ENCODE peak calls at places on chromosome 20, in four cellular contexts. H is IMR-90, P is BE2C, A is endodermal cell. I is an unnamed sample.
A peak's percentile ranks its signal among the peaks of the same experiment; 100 is the strongest.

GRCh38 chr20:36541227-36542018 is at the start of gene MYL9:
- DNase-seq in P (no peak), H (peak; percentile 62), A (peak; percentile 88), I (peak; percentile 63)

GRCh38 chr20:42721923-42722322 is 467.8 kb downstream of the PTPRT start:
- DNase-seq in A (no peak), P (no peak), H (no peak), I (no peak)

GRCh38 chr20:12049125-12049524 is 131.4 kb downstream of the BTBD3 start:
- DNase-seq in P (no peak), A (no peak), H (peak; percentile 79), I (no peak)

GRCh38 chr20:64011366-64011779 is 24.6 kb upstream of the C20orf204 start:
- DNase-seq in A (no peak), H (no peak), P (no peak), I (no peak)

GRCh38 chr20:51206032-51206662 is 183.2 kb upstream of the KCNG1 start:
- DNase-seq in P (no peak), H (no peak), A (peak; percentile 45), I (no peak)

GRCh38 chr20:10504893-10505292 is 69.8 kb downstream of the SLX4IP start:
- DNase-seq in P (no peak), A (no peak), H (peak; percentile 21), I (no peak)

GRCh38 chr20:63972312-63973159 is 2.8 kb upstream of the ZNF512B start:
- DNase-seq in H (no peak), A (peak; percentile 37), P (no peak), I (no peak)

GRCh38 chr20:54075322-54075721 is 4.9 kb upstream of the BCAS1 start:
- DNase-seq in A (no peak), P (no peak), H (no peak), I (no peak)

GRCh38 chr20:45067558-45067957 is 33.4 kb downstream of the KCNS1 start:
- DNase-seq in P (no peak), A (no peak), H (no peak), I (no peak)

GRCh38 chr20:35329435-35330139 is 37.4 kb upstream of the FAM83C start:
- DNase-seq in H (peak; percentile 28), A (peak; percentile 93), P (peak; percentile 60), I (no peak)

GRCh38 chr20:7497985-7498384 is 442.3 kb downstream of the HAO1 start:
- DNase-seq in P (no peak), H (no peak), A (no peak), I (no peak)

GRCh38 chr20:9032758-9033157 is 36.1 kb upstream of the PLCB4 start:
- DNase-seq in A (no peak), P (no peak), H (peak; percentile 62), I (no peak)

GRCh38 chr20:1941226-1941625 is 46.0 kb downstream of the SIRPA start:
- DNase-seq in P (no peak), H (peak; percentile 30), A (no peak), I (no peak)

GRCh38 chr20:25532971-25533391 is 52.4 kb downstream of the NINL start:
- DNase-seq in H (no peak), P (no peak), A (no peak), I (no peak)

GRCh38 chr20:50355593-50356521 is 154.3 kb upstream of the PTPN1 start:
- DNase-seq in A (no peak), P (no peak), H (no peak), I (no peak)

GRCh38 chr20:63945031-63945658 is 11.1 kb downstream of the UCKL1 start:
- DNase-seq in P (no peak), H (no peak), A (no peak), I (no peak)

GRCh38 chr20:49397525-49397924 is 84.9 kb downstream of the KCNB1 start:
- DNase-seq in P (no peak), H (peak; percentile 25), A (no peak), I (no peak)

GRCh38 chr20:19968488-19969073 is 48.6 kb upstream of the NAA20 start:
- DNase-seq in A (no peak), H (no peak), P (no peak), I (no peak)

GRCh38 chr20:46939031-46939430 is 44.4 kb downstream of the EYA2 start:
- DNase-seq in P (no peak), A (peak; percentile 78), H (no peak), I (no peak)

GRCh38 chr20:62120990-62121775 is 1.1 kb upstream of the LSM14B start:
- DNase-seq in P (no peak), A (no peak), H (peak; percentile 61), I (no peak)

GRCh38 chr20:38973546-38974120 is 11.5 kb downstream of the DHX35 start:
- DNase-seq in H (peak; percentile 77), P (no peak), A (no peak), I (no peak)

GRCh38 chr20:44125332-44126127 is 61.5 kb downstream of the JPH2 start:
- DNase-seq in A (peak; percentile 29), H (no peak), P (no peak), I (no peak)

GRCh38 chr20:1326031-1326930 is 2.7 kb downstream of the SDCBP2 start:
- DNase-seq in P (no peak), H (peak; percentile 41), A (peak; percentile 15), I (no peak)

GRCh38 chr20:52490715-52491430 is 299.3 kb upstream of the ZFP64 start:
- DNase-seq in H (peak; percentile 98), P (no peak), A (no peak), I (peak; percentile 18)

GRCh38 chr20:6008254-6008653 is 45.6 kb downstream of the LRRN4 start:
- DNase-seq in P (no peak), A (no peak), H (peak; percentile 92), I (peak; percentile 78)

GRCh38 chr20:25676164-25676809 is 20.4 kb downstream of the ZNF337 start:
- DNase-seq in H (peak; percentile 82), P (no peak), A (no peak), I (no peak)

GRCh38 chr20:53671370-53671769 is 77.7 kb upstream of the ZNF217 start:
- DNase-seq in H (no peak), P (no peak), A (no peak), I (no peak)

GRCh38 chr20:33423141-33423834 is 20.3 kb downstream of the SNTA1 start:
- DNase-seq in A (no peak), H (peak; percentile 68), P (no peak), I (peak; percentile 75)

GRCh38 chr20:35616465-35617396 is 1.1 kb downstream of the SPAG4 start:
- DNase-seq in A (peak; percentile 100), P (peak; percentile 93), H (peak; percentile 99), I (peak; percentile 40)

GRCh38 chr20:48478806-48479550 is 348.8 kb downstream of the PREX1 start:
- DNase-seq in H (no peak), A (no peak), P (no peak), I (no peak)

GRCh38 chr20:61797971-61798411 is 267.7 kb downstream of the TAF4 start:
- DNase-seq in P (no peak), H (no peak), A (no peak), I (no peak)

GRCh38 chr20:10642859-10643559 is 30.8 kb downstream of the JAG1 start:
- DNase-seq in H (no peak), P (no peak), A (no peak), I (no peak)

GRCh38 chr20:58817748-58818147 is 33.0 kb downstream of the GNAS-AS1 start:
- DNase-seq in P (no peak), A (no peak), H (no peak), I (no peak)

GRCh38 chr20:56630506-56631317 is 1.6 kb downstream of the TFAP2C start:
- DNase-seq in A (peak; percentile 86), P (no peak), H (no peak), I (peak; percentile 10)
- TF ChIP-seq CTCF in A (peak; percentile 46), P (no peak), H (no peak), I (no peak)

GRCh38 chr20:18773566-18773965 is 40.0 kb upstream of the SCP2D1 start:
- DNase-seq in A (no peak), H (no peak), P (no peak), I (no peak)

DNA sequence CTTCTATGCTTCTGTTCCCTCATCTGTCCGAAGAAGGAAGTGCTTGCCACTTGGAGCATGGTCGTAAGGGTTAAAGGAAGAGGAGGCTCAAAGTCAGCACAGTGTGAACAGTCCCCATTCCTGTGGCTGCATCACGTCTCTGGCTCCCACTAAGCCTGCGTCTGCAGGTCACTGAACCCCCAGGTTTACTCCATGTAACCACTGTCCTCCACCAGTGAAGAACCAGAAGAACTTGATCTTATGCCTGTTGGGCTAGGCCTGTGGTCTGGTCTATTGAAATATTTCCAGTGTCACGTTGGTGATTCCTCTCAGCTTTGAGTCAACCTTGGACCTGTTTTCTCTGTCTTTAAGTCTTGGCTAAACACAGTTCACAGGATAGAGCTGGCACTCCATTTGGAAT is 45.9 kb upstream of the SCP2D1 start:
- DNase-seq in H (no peak), P (no peak), A (no peak), I (no peak)
- TF ChIP-seq CTCF in H (no peak), P (no peak), A (no peak), I (no peak)

GRCh38 chr20:57388953-57389694 is 2.1 kb upstream of the RBM38 start:
- DNase-seq in H (peak; percentile 15), P (peak; percentile 17), A (peak; percentile 82), I (peak; percentile 31)

GRCh38 chr20:57391439-57392129 is 388 bp downstream of the RBM38 start:
- DNase-seq in A (no peak), P (no peak), H (no peak), I (no peak)

GRCh38 chr20:57390604-57391438 is at the start of gene RBM38:
- DNase-seq in A (peak; percentile 92), P (peak; percentile 81), H (peak; percentile 49), I (no peak)

GRCh38 chr20:57387945-57388351 is 3.2 kb upstream of the RBM38 start:
- DNase-seq in A (no peak), P (no peak), H (no peak), I (no peak)

DNA sequence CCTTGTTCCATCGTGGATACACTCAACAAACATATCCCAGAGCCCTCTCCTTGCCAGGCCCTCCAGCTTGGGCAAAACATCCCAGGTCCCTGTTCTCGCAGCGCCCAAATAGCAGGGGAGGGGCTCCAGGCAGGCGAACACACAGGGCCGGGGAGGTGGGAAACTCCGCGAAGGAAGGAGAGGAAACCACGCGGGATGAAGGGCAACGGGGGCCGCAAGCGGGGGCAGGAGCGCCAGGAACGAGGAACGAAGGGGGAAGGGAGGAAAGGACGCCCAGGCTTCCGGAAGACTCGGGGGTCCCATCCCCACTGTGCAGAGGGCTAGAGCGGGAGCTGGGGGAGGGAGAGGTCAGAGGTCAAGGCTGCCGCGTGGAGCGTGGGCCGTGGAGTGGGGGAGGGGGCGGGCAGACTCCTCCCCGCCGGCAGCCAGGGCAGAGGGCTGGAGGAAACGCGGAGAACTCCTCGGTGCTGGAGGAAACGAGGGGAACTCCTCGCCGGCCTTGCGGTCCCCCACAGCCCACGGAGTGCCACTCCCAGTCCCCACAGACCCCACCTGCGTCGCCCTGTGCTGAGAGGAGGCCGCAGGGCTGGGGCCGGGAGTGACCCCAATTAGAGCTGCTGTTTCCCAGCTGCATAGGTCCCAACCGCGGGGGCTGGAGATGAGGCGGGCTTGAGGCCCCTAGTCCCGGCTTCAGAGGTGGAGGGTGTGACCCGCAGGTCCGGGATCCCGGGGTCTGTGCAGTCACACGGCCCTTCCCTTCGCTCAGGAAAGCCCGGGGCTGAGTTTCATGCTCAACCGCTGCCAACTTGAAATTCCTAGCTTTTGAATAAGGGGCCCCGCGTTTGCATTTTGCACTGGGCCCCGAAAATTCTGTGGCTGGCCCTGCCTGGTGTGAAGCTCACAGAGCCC is 1.2 kb upstream of the RBM38 start:
- DNase-seq in H (no peak), A (peak; percentile 75), P (peak; percentile 13), I (no peak)
- TF ChIP-seq CTCF in H (no peak), A (no peak), P (no peak), I (no peak)

DNA sequence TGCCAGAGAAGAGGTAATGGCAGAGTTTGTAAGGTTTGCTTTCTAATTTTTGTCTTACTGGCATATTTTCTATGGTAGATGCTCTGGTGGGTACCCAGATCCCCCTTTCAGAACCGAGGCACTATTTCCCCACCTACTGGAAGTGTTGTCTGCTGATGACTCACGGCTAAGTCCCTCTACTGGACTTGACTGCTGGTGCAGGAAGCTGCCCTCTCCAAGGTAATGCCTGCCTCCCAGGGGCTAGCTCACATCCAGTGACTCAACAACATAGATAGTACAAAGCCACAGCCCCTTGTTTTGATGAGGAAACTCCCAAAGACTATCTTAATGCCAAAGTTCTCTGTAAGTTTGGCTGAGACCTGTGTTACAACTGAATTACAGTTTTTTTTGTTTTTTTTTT is 285.4 kb upstream of the FLRT3 start:
- DNase-seq in H (peak; percentile 2), P (peak; percentile 48), A (peak; percentile 78), I (no peak)
- TF ChIP-seq CTCF in H (no peak), P (peak; percentile 51), A (peak; percentile 79), I (no peak)